ENCODE peak calls at places on chromosomes 12 and 14, in five cellular contexts. N, Q, L, H and Y are unnamed samples.

GRCh38 chr14:102316048-102316745 is 3.3 kb upstream of the ZNF839 start:
- DNase-seq in N (peak; percentile 38), Q (no peak), L (no peak), H (no peak), Y (no peak)

GRCh38 chr12:110304061-110304551 is 23.1 kb downstream of the ATP2A2 start:
- DNase-seq in N (no peak), Q (no peak), L (no peak), H (no peak), Y (no peak)

GRCh38 chr14:68245146-68246073 is 425.8 kb downstream of the RAD51B start:
- DNase-seq in N (no peak), Q (no peak), L (peak; percentile 59), H (no peak), Y (no peak)

GRCh38 chr14:99413972-99414371 is 66.7 kb downstream of the SETD3 start:
- DNase-seq in N (no peak), Q (no peak), L (no peak), H (no peak), Y (no peak)

GRCh38 chr12:102174761-102175160 is 22.9 kb downstream of the PMCH start:
- DNase-seq in N (no peak), Q (no peak), L (no peak), H (no peak), Y (no peak)

GRCh38 chr14:43359317-43359716 is 1147.8 kb downstream of the FSCB start:
- DNase-seq in N (no peak), Q (no peak), L (no peak), H (no peak), Y (no peak)

GRCh38 chr12:8455727-8456360 is at the start of gene CLEC6A:
- DNase-seq in N (no peak), Q (no peak), L (no peak), H (no peak), Y (no peak)

GRCh38 chr14:71236430-71236829 is 329.2 kb downstream of the PCNX1 start:
- DNase-seq in N (no peak), Q (no peak), L (no peak), H (no peak), Y (no peak)

GRCh38 chr12:28955491-28955890 is 193.6 kb upstream of the FAR2 start:
- DNase-seq in N (no peak), Q (no peak), L (peak; percentile 67), H (no peak), Y (no peak)

GRCh38 chr12:10097521-10097920 is 1.3 kb downstream of the CLEC1A start:
- DNase-seq in N (no peak), Q (no peak), L (peak; percentile 5), H (no peak), Y (peak; percentile 56)

GRCh38 chr14:34355584-34356266 is 106.3 kb downstream of the SPTSSA start:
- DNase-seq in N (no peak), Q (peak; percentile 43), L (peak; percentile 86), H (no peak), Y (peak; percentile 51)

GRCh38 chr12:22289250-22289649 is 45.3 kb downstream of the ST8SIA1 start:
- DNase-seq in N (no peak), Q (no peak), L (no peak), H (no peak), Y (no peak)

GRCh38 chr12:13534645-13535398 is 338.3 kb downstream of the EMP1 start:
- DNase-seq in N (peak; percentile 83), Q (peak; percentile 56), L (peak; percentile 50), H (no peak), Y (peak; percentile 14)

GRCh38 chr14:76502219-76502618 is 126.3 kb downstream of the ESRRB start:
- DNase-seq in N (no peak), Q (no peak), L (no peak), H (no peak), Y (no peak)

GRCh38 chr12:117189725-117190209 is 503 bp downstream of the FBXO21 start:
- DNase-seq in N (peak; percentile 89), Q (no peak), L (peak; percentile 15), H (no peak), Y (no peak)

GRCh38 chr14:71739273-71739990 is 192.8 kb upstream of the RGS6 start:
- DNase-seq in N (no peak), Q (no peak), L (no peak), H (no peak), Y (no peak)

GRCh38 chr12:68001486-68002466 is 12.5 kb downstream of the IFNG-AS1 start:
- DNase-seq in N (no peak), Q (no peak), L (peak; percentile 4), H (no peak), Y (no peak)

GRCh38 chr12:54306925-54307731 is 6.3 kb upstream of the NFE2 start:
- DNase-seq in N (peak; percentile 95), Q (no peak), L (no peak), H (no peak), Y (no peak)

GRCh38 chr14:100580316-100581227 is 6.6 kb downstream of the BEGAIN start:
- DNase-seq in N (peak; percentile 52), Q (no peak), L (no peak), H (no peak), Y (no peak)

GRCh38 chr14:96895658-96896271 is 98.6 kb downstream of the VRK1 start:
- DNase-seq in N (no peak), Q (no peak), L (no peak), H (no peak), Y (no peak)

GRCh38 chr14:94373708-94374107 is 14.7 kb downstream of the SERPINA1 start:
- DNase-seq in N (no peak), Q (no peak), L (peak; percentile 96), H (no peak), Y (peak; percentile 92)

GRCh38 chr12:63889236-63889635 is 44.7 kb downstream of the SRGAP1 start:
- DNase-seq in N (no peak), Q (no peak), L (peak; percentile 68), H (no peak), Y (no peak)

GRCh38 chr12:19129486-19130223 is at the start of gene PLEKHA5:
- DNase-seq in N (peak; percentile 83), Q (peak; percentile 30), L (peak; percentile 70), H (no peak), Y (no peak)

GRCh38 chr12:82182601-82183000 is 175.6 kb downstream of the CCDC59 start:
- DNase-seq in N (no peak), Q (no peak), L (peak; percentile 32), H (no peak), Y (no peak)

GRCh38 chr12:81896771-81897170 is 137.6 kb upstream of the PPFIA2 start:
- DNase-seq in N (no peak), Q (no peak), L (no peak), H (no peak), Y (no peak)

GRCh38 chr14:81452766-81453165 is 52.6 kb upstream of the STON2 start:
- DNase-seq in N (no peak), Q (no peak), L (no peak), H (no peak), Y (no peak)

GRCh38 chr12:21552983-21553673 is 27.0 kb downstream of the SPX start:
- DNase-seq in N (no peak), Q (no peak), L (no peak), H (no peak), Y (no peak)

GRCh38 chr12:90621927-90622326 is 333.0 kb downstream of the CCER1 start:
- DNase-seq in N (no peak), Q (no peak), L (peak; percentile 41), H (no peak), Y (no peak)

GRCh38 chr12:86050010-86050409 is 175.9 kb downstream of the NTS start:
- DNase-seq in N (no peak), Q (no peak), L (no peak), H (no peak), Y (no peak)

GRCh38 chr12:85007836-85008235 is 28.2 kb downstream of the TSPAN19 start:
- DNase-seq in N (no peak), Q (no peak), L (peak; percentile 14), H (no peak), Y (peak; percentile 3)

GRCh38 chr12:62631531-62632520 is 165.2 kb downstream of the MON2 start:
- DNase-seq in N (peak; percentile 83), Q (peak; percentile 63), L (peak; percentile 79), H (no peak), Y (peak; percentile 88)

GRCh38 chr14:103879570-103880333 is 32.4 kb upstream of the PPP1R13B start:
- DNase-seq in N (no peak), Q (no peak), L (no peak), H (no peak), Y (no peak)

GRCh38 chr12:62660763-62661162 is 194.1 kb downstream of the MON2 start:
- DNase-seq in N (no peak), Q (no peak), L (peak; percentile 39), H (no peak), Y (peak; percentile 80)

GRCh38 chr14:52012635-52013034 is 23.3 kb downstream of the RTRAF start:
- DNase-seq in N (no peak), Q (no peak), L (peak; percentile 58), H (no peak), Y (no peak)

GRCh38 chr12:71871116-71871515 is 31.6 kb downstream of the TBC1D15 start:
- DNase-seq in N (no peak), Q (no peak), L (peak; percentile 48), H (no peak), Y (no peak)